ENCODE peak calls at places on chromosomes 1 and 21, in four cellular contexts. K, D, X and W are unnamed samples.

GRCh38 chr1:159945483-159946241 is at the start of gene IGSF9:
- DNase-seq in K (peak; percentile 92), D (no peak), X (peak; percentile 77), W (no peak)

GRCh38 chr1:209929751-209930150 is 8.3 kb upstream of the SYT14 start:
- DNase-seq in K (no peak), D (peak; percentile 14), X (no peak), W (peak; percentile 21)

GRCh38 chr21:41932191-41932575 is 21.6 kb downstream of the C2CD2 start:
- DNase-seq in K (no peak), D (peak; percentile 40), X (peak; percentile 38), W (peak; percentile 71)

GRCh38 chr1:223231581-223231980 is 88.5 kb upstream of the TLR5 start:
- DNase-seq in K (no peak), D (no peak), X (no peak), W (no peak)

GRCh38 chr1:163842546-163842945 is 520.8 kb downstream of the NUF2 start:
- DNase-seq in K (no peak), D (no peak), X (no peak), W (peak; percentile 54)

GRCh38 chr1:41758490-41758889 is 160.2 kb downstream of the HIVEP3 start:
- DNase-seq in K (no peak), D (no peak), X (no peak), W (no peak)

GRCh38 chr1:109218516-109218915 is 4.8 kb downstream of the SARS1 start:
- DNase-seq in K (no peak), D (no peak), X (no peak), W (no peak)

GRCh38 chr1:185917646-185918045 is 183.5 kb downstream of the HMCN1 start:
- DNase-seq in K (no peak), D (no peak), X (no peak), W (no peak)

GRCh38 chr1:170494369-170494768 is 37.6 kb upstream of the GORAB start:
- DNase-seq in K (no peak), D (no peak), X (no peak), W (no peak)

GRCh38 chr1:12528021-12528852 is 89.8 kb downstream of the DHRS3 start:
- DNase-seq in K (no peak), D (no peak), X (peak; percentile 68), W (peak; percentile 46)

GRCh38 chr1:107404756-107405155 is 263.9 kb downstream of the NTNG1 start:
- DNase-seq in K (no peak), D (peak; percentile 36), X (no peak), W (peak; percentile 37)

GRCh38 chr1:181117648-181118449 is 29.3 kb downstream of the IER5 start:
- DNase-seq in K (no peak), D (no peak), X (no peak), W (no peak)

GRCh38 chr1:216905781-216906180 is 182.6 kb upstream of the ESRRG start:
- DNase-seq in K (no peak), D (no peak), X (no peak), W (no peak)

GRCh38 chr1:104706631-104707147 is 957.0 kb downstream of the AMY1C start:
- DNase-seq in K (no peak), D (no peak), X (no peak), W (no peak)

GRCh38 chr1:76841460-76841859 is 25.8 kb upstream of the ST6GALNAC5 start:
- DNase-seq in K (no peak), D (no peak), X (no peak), W (no peak)

GRCh38 chr1:194598098-194598497 is 1411.7 kb upstream of the B3GALT2 start:
- DNase-seq in K (no peak), D (no peak), X (no peak), W (no peak)

GRCh38 chr1:111729271-111729921 is 9.8 kb downstream of the INKA2 start:
- DNase-seq in K (peak; percentile 85), D (no peak), X (no peak), W (no peak)

GRCh38 chr1:37420461-37420860 is 53.9 kb upstream of the ZC3H12A start:
- DNase-seq in K (no peak), D (no peak), X (no peak), W (no peak)

GRCh38 chr1:5425304-5425703 is 566.9 kb downstream of the NPHP4 start:
- DNase-seq in K (no peak), D (no peak), X (no peak), W (no peak)

GRCh38 chr1:6502000-6502891 is 10.8 kb upstream of the PLEKHG5 start:
- DNase-seq in K (no peak), D (no peak), X (peak; percentile 79), W (no peak)

GRCh38 chr1:214983126-214983869 is 99.2 kb upstream of the KCNK2 start:
- DNase-seq in K (no peak), D (no peak), X (no peak), W (no peak)

GRCh38 chr1:65104854-65105540 is 43.0 kb upstream of the AK4 start:
- DNase-seq in K (no peak), D (no peak), X (no peak), W (no peak)

GRCh38 chr1:56477164-56478111 is 101.9 kb downstream of the PLPP3 start:
- DNase-seq in K (peak; percentile 57), D (no peak), X (peak; percentile 59), W (no peak)

GRCh38 chr1:6183520-6183989 is 3.4 kb upstream of the CHD5 start:
- DNase-seq in K (no peak), D (no peak), X (no peak), W (no peak)

GRCh38 chr1:234921266-234922062 is 207.2 kb downstream of the TOMM20 start:
- DNase-seq in K (no peak), D (no peak), X (peak; percentile 40), W (no peak)

GRCh38 chr1:33392639-33393038 is 38.3 kb downstream of the PHC2 start:
- DNase-seq in K (no peak), D (no peak), X (no peak), W (no peak)

GRCh38 chr21:37297364-37297763 is 30.2 kb upstream of the VPS26C start:
- DNase-seq in K (no peak), D (no peak), X (no peak), W (no peak)

GRCh38 chr21:16517380-16517779 is 787.6 kb downstream of the USP25 start:
- DNase-seq in K (no peak), D (no peak), X (no peak), W (no peak)

GRCh38 chr1:115781830-115782229 is 13.3 kb upstream of the CASQ2 start:
- DNase-seq in K (no peak), D (no peak), X (no peak), W (no peak)
- TF ChIP-seq CTCF in K (no peak), D (no peak), X (no peak), W (no peak)

GRCh38 chr1:61967750-61968149 is 225.5 kb downstream of the PATJ start:
- DNase-seq in K (no peak), D (no peak), X (no peak), W (no peak)
- TF ChIP-seq CTCF in K (no peak), D (no peak), X (no peak), W (no peak)

GRCh38 chr1:91243171-91243570 is 161.5 kb downstream of the HFM1 start:
- DNase-seq in K (no peak), D (no peak), X (no peak), W (no peak)

GRCh38 chr1:91245437-91245836 is 159.2 kb downstream of the HFM1 start:
- DNase-seq in K (no peak), D (no peak), X (no peak), W (no peak)

GRCh38 chr1:91244737-91245136 is 159.9 kb downstream of the HFM1 start:
- DNase-seq in K (no peak), D (no peak), X (no peak), W (no peak)
- TF ChIP-seq CTCF in K (peak; percentile 46), D (no peak), X (no peak), W (no peak)

DNA sequence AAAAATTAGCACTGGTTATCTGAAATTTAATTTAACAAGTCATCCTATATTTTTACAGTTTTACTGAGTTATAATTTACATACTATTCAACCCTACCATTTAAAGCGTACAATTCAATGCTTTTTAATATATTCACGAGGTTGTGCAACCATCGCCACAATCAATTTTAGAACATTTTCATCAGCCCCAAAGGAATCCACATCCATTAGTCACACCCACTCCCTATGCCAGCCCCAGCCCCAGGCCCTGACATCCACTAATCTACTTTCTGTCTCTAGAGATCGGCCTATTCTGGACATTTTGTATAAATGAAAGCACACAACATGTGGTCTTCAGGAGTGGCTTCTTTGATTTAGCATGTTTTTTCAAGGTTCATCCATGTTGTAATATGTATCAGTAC is 134.7 kb downstream of the PSMG1 start:
- DNase-seq in K (peak; percentile 62), D (no peak), X (no peak), W (no peak)
- TF ChIP-seq CTCF in K (no peak), D (no peak), X (no peak), W (no peak)